ENCODE peak calls at places on chromosomes 5 and 9, in four cellular contexts. W is activated CD4-positive, alpha-beta T cell treated with anti-CD3 and anti-CD28 coated beads for 24 hours; Z is tibial artery; T is activated naive CD8-positive, alpha-beta T cell treated with anti-CD3 and anti-CD28 coated beads, Interleukin-2, amount 50 U/mL, for 24 hours. H is an unnamed sample.
A peak's percentile ranks its signal among the peaks of the same experiment; 100 is the strongest.

GRCh38 chr9:132946216-132946615 is 1.8 kb upstream of the TSC1 start:
- DNase-seq in W (no peak), Z (no peak), T (no peak), H (no peak)

GRCh38 chr5:96876292-96876850 is at the start of gene ERAP2:
- DNase-seq in T (no peak), W (no peak), Z (no peak), H (no peak)

GRCh38 chr9:127349483-127350127 is 47.4 kb upstream of the SLC2A8 start:
- DNase-seq in T (no peak), Z (no peak), W (no peak), H (no peak)

GRCh38 chr5:78521455-78521854 is 127.1 kb downstream of the LHFPL2 start:
- DNase-seq in T (no peak), W (no peak), Z (no peak), H (no peak)

GRCh38 chr5:1681955-1682354 is 117.7 kb downstream of the MRPL36 start:
- DNase-seq in Z (no peak), W (no peak), T (no peak), H (no peak)

GRCh38 chr9:117412006-117412715 is 2.7 kb downstream of the ASTN2 start:
- DNase-seq in T (no peak), W (no peak), Z (no peak), H (no peak)

GRCh38 chr5:126971455-126972019 is 58.8 kb downstream of the MARCHF3 start:
- DNase-seq in Z (no peak), T (no peak), W (no peak), H (no peak)

GRCh38 chr5:145704724-145705123 is 130.4 kb downstream of the PRELID2 start:
- DNase-seq in Z (no peak), W (no peak), T (no peak), H (no peak)

GRCh38 chr5:34674226-34674625 is 18.1 kb downstream of the RAI14 start:
- DNase-seq in Z (no peak), W (no peak), T (no peak), H (no peak)

GRCh38 chr5:156476704-156477103 is 149.7 kb downstream of the SGCD start:
- DNase-seq in W (no peak), T (no peak), Z (no peak), H (no peak)

GRCh38 chr9:100216178-100216787 is 117.2 kb downstream of the INVS start:
- DNase-seq in T (peak; percentile 65), W (peak; percentile 48), Z (no peak), H (no peak)

GRCh38 chr5:37554938-37555337 is 175.8 kb downstream of the WDR70 start:
- DNase-seq in Z (no peak), T (no peak), W (no peak), H (no peak)

H was measured in kidney.